ENCODE peak calls at places on chromosomes 4 and X, in four cellular contexts. J is neural progenitor cell; V is activated CD8-positive, alpha-beta T cell treated with anti-CD3 and anti-CD28 coated beads for 36 hours; R is mucosa of descending colon. I is an unnamed sample.

GRCh38 chr4:99887837-99888236 is 6.4 kb downstream of the LAMTOR3 start:
- DNase-seq in J (peak; percentile 19), V (no peak), R (no peak), I (no peak)

GRCh38 chrX:56745019-56745418 is 16.0 kb downstream of the NBDY start:
- DNase-seq in J (no peak), V (no peak), R (no peak), I (no peak)

GRCh38 chr4:76690091-76690905 is 207.6 kb downstream of the SOWAHB start:
- DNase-seq in J (no peak), V (no peak), R (peak; percentile 55), I (peak; percentile 44)

GRCh38 chr4:9781343-9782135 is at the start of gene DRD5:
- DNase-seq in J (peak; percentile 70), V (no peak), R (no peak), I (no peak)

GRCh38 chr4:94757192-94758140 is at the start of gene BMPR1B:
- DNase-seq in J (peak; percentile 75), V (no peak), R (peak; percentile 24), I (no peak)

GRCh38 chrX:88135735-88136134 is 611.3 kb upstream of the CPXCR1 start:
- DNase-seq in J (no peak), V (no peak), R (no peak), I (no peak)

GRCh38 chr4:47213971-47214370 is 182.6 kb downstream of the GABRB1 start:
- DNase-seq in J (no peak), V (no peak), R (no peak), I (no peak)

GRCh38 chr4:158176108-158176507 is 3.3 kb upstream of the GASK1B start:
- DNase-seq in J (no peak), V (no peak), R (no peak), I (no peak)

GRCh38 chr4:32499176-32499575 is 1779.0 kb downstream of the PCDH7 start:
- DNase-seq in J (no peak), V (no peak), R (no peak), I (no peak)

GRCh38 chrX:31708116-31708515 is 636.3 kb upstream of the FTHL17 start:
- DNase-seq in J (no peak), V (no peak), R (no peak), I (no peak)

GRCh38 chr4:56701156-56701471 is 20.0 kb upstream of the HOPX start:
- DNase-seq in J (no peak), V (no peak), R (no peak), I (no peak)

GRCh38 chrX:27966955-27967354 is 14.3 kb downstream of the DCAF8L1 start:
- DNase-seq in J (no peak), V (no peak), R (no peak), I (no peak)

GRCh38 chr4:32485976-32486375 is 1765.8 kb downstream of the PCDH7 start:
- DNase-seq in J (peak; percentile 66), V (no peak), R (no peak), I (no peak)

GRCh38 chr4:25320374-25321172 is 8.0 kb downstream of the ZCCHC4 start:
- DNase-seq in J (no peak), V (peak; percentile 24), R (no peak), I (no peak)

GRCh38 chr4:129094347-129094746 is 1.0 kb upstream of the SCLT1 start:
- DNase-seq in J (no peak), V (no peak), R (no peak), I (no peak)

GRCh38 chrX:154732421-154733071 is 18.3 kb downstream of the GAB3 start:
- DNase-seq in J (no peak), V (peak; percentile 60), R (no peak), I (no peak)

GRCh38 chr4:75630174-75630931 is at the start of gene CDKL2:
- DNase-seq in J (peak; percentile 93), V (peak; percentile 92), R (peak; percentile 98), I (peak; percentile 89)

GRCh38 chr4:12211636-12212035 is 782.9 kb upstream of the HS3ST1 start:
- DNase-seq in J (no peak), V (no peak), R (no peak), I (no peak)

GRCh38 chrX:87528487-87528886 is 10.9 kb downstream of the KLHL4 start:
- DNase-seq in J (no peak), V (no peak), R (no peak), I (no peak)

GRCh38 chr4:108240356-108240755 is 71.6 kb upstream of the LEF1 start:
- DNase-seq in J (no peak), V (no peak), R (no peak), I (no peak)

GRCh38 chrX:51332188-51332942 is at the start of gene NUDT10:
- DNase-seq in J (peak; percentile 92), V (peak; percentile 68), R (peak; percentile 36), I (peak; percentile 56)

GRCh38 chr4:85028910-85029309 is 62.4 kb upstream of the WDFY3 start:
- DNase-seq in J (no peak), V (no peak), R (no peak), I (no peak)

GRCh38 chr4:118935819-118936218 is 47.2 kb downstream of the SYNPO2 start:
- DNase-seq in J (no peak), V (no peak), R (no peak), I (no peak)

GRCh38 chr4:80112236-80112635 is 39.2 kb upstream of the ANTXR2 start:
- DNase-seq in J (no peak), V (no peak), R (no peak), I (no peak)

GRCh38 chr4:6404611-6405416 is 67.6 kb downstream of the PPP2R2C start:
- DNase-seq in J (peak; percentile 73), V (no peak), R (peak; percentile 4), I (no peak)

GRCh38 chr4:100889898-100890297 is 372.1 kb upstream of the EMCN start:
- DNase-seq in J (no peak), V (no peak), R (no peak), I (no peak)

GRCh38 chr4:8180310-8181093 is 18.6 kb upstream of the SH3TC1 start:
- DNase-seq in J (no peak), V (no peak), R (no peak), I (no peak)

GRCh38 chrX:116384406-116384805 is 52.0 kb upstream of the SLC6A14 start:
- DNase-seq in J (no peak), V (no peak), R (no peak), I (no peak)

GRCh38 chrX:57821703-57822375 is 88.4 kb downstream of the ZXDA start:
- DNase-seq in J (peak; percentile 54), V (peak; percentile 33), R (no peak), I (no peak)

GRCh38 chr4:20486433-20486832 is 213.8 kb upstream of the PACRGL start:
- DNase-seq in J (no peak), V (no peak), R (no peak), I (no peak)

GRCh38 chrX:38803609-38804480 is 2.6 kb downstream of the MID1IP1 start:
- DNase-seq in J (peak; percentile 89), V (peak; percentile 81), R (peak; percentile 92), I (peak; percentile 95)

GRCh38 chrX:48802813-48803261 is 970 bp downstream of the HDAC6 start:
- DNase-seq in J (peak; percentile 12), V (no peak), R (no peak), I (no peak)

GRCh38 chrX:110219920-110220319 is 98.0 kb downstream of the AMMECR1 start:
- DNase-seq in J (no peak), V (no peak), R (no peak), I (no peak)

GRCh38 chr4:40562681-40563080 is 67.0 kb downstream of the RBM47 start:
- DNase-seq in J (no peak), V (no peak), R (no peak), I (no peak)

GRCh38 chr4:16733509-16733908 is 164.9 kb downstream of the LDB2 start:
- DNase-seq in J (no peak), V (no peak), R (no peak), I (no peak)

GRCh38 chr4:112172180-112172579 is 26.9 kb downstream of the FAM241A start:
- DNase-seq in J (no peak), V (no peak), R (no peak), I (no peak)

GRCh38 chrX:147803948-147804347 is 107.8 kb upstream of the FMR1 start:
- DNase-seq in J (peak; percentile 42), V (peak; percentile 8), R (no peak), I (no peak)

GRCh38 chrX:2610246-2611170 is 80.6 kb upstream of the CD99 start:
- DNase-seq in J (no peak), V (no peak), R (no peak), I (no peak)

GRCh38 chr4:173138636-173139035 is 30.0 kb upstream of the GALNT7 start:
- DNase-seq in J (no peak), V (no peak), R (no peak), I (no peak)